ENCODE peak calls at places on chromosomes 3 and 15, in five cellular contexts. N is HCT116, C is colonic mucosa, R is AG10803, W is astrocyte of the spinal cord. B is an unnamed sample.

GRCh38 chr15:41936155-41936554 is 36.2 kb downstream of the EHD4 start:
- DNase-seq in N (no peak), C (no peak), R (no peak), W (no peak), B (no peak)

GRCh38 chr15:73981761-73982222 is 10.3 kb downstream of the STOML1 start:
- DNase-seq in N (no peak), C (no peak), R (no peak), W (peak), B (no peak)

GRCh38 chr3:88810455-88810854 is 297.0 kb upstream of the EPHA3 start:
- DNase-seq in N (no peak), C (no peak), R (no peak), W (peak), B (no peak)

GRCh38 chr3:29822051-29822450 is 541.2 kb downstream of the RBMS3 start:
- DNase-seq in N (no peak), C (no peak), R (peak), W (peak), B (no peak)

GRCh38 chr3:180275176-180275575 is 238.4 kb upstream of the PEX5L start:
- DNase-seq in N (no peak), C (no peak), R (no peak), W (no peak), B (no peak)

GRCh38 chr3:37785718-37786117 is 76.0 kb upstream of the CTDSPL start:
- DNase-seq in N (no peak), C (peak), R (no peak), W (no peak), B (no peak)

GRCh38 chr3:41143421-41144031 is 55.8 kb upstream of the CTNNB1 start:
- DNase-seq in N (no peak), C (no peak), R (peak), W (no peak), B (no peak)

GRCh38 chr3:192892981-192893827 is 24.5 kb downstream of the MB21D2 start:
- DNase-seq in N (peak), C (peak), R (peak), W (peak), B (no peak)

GRCh38 chr15:82044373-82045178 is 1.2 kb downstream of the MEX3B start:
- DNase-seq in N (no peak), C (peak), R (peak), W (peak), B (no peak)

GRCh38 chr3:141955163-141955562 is 78.7 kb downstream of the ATP1B3 start:
- DNase-seq in N (no peak), C (no peak), R (peak), W (peak), B (no peak)

GRCh38 chr15:42650208-42651066 is 75.0 kb downstream of the STARD9 start:
- DNase-seq in N (peak), C (peak), R (peak), W (peak), B (peak)

GRCh38 chr15:75043509-75044257 is 20.3 kb downstream of the PPCDC start:
- DNase-seq in N (no peak), C (peak), R (peak), W (peak), B (no peak)

GRCh38 chr15:73952171-73952912 is 26.1 kb downstream of the LOXL1 start:
- DNase-seq in N (no peak), C (no peak), R (no peak), W (no peak), B (no peak)

GRCh38 chr15:60012695-60013094 is 8.6 kb downstream of the FOXB1 start:
- DNase-seq in N (no peak), C (no peak), R (no peak), W (no peak), B (no peak)

GRCh38 chr3:56833031-56833430 is 31.3 kb upstream of the ARHGEF3 start:
- DNase-seq in N (no peak), C (no peak), R (no peak), W (no peak), B (no peak)

GRCh38 chr15:78909791-78910228 is 35.0 kb downstream of the CTSH start:
- DNase-seq in N (peak), C (peak), R (no peak), W (peak), B (no peak)

GRCh38 chr3:141763088-141763750 is at the start of gene GRK7:
- DNase-seq in N (no peak), C (no peak), R (no peak), W (no peak), B (no peak)

GRCh38 chr3:86828751-86829150 is 162.2 kb downstream of the VGLL3 start:
- DNase-seq in N (no peak), C (no peak), R (no peak), W (peak), B (no peak)

GRCh38 chr3:57041674-57042073 is 18.8 kb upstream of the SPATA12 start:
- DNase-seq in N (no peak), C (no peak), R (no peak), W (no peak), B (peak)

GRCh38 chr3:49725906-49726681 is 2.3 kb upstream of the GMPPB start:
- DNase-seq in N (no peak), C (peak), R (no peak), W (no peak), B (no peak)

GRCh38 chr3:154334973-154335420 is 10.7 kb upstream of the DHX36 start:
- DNase-seq in N (no peak), C (no peak), R (peak), W (peak), B (no peak)

GRCh38 chr3:108031893-108032292 is 58.9 kb downstream of the CD47 start:
- DNase-seq in N (no peak), C (no peak), R (no peak), W (no peak), B (no peak)

GRCh38 chr15:25568751-25569150 is 129.9 kb upstream of the UBE3A start:
- DNase-seq in N (no peak), C (no peak), R (peak), W (no peak), B (no peak)

DNA sequence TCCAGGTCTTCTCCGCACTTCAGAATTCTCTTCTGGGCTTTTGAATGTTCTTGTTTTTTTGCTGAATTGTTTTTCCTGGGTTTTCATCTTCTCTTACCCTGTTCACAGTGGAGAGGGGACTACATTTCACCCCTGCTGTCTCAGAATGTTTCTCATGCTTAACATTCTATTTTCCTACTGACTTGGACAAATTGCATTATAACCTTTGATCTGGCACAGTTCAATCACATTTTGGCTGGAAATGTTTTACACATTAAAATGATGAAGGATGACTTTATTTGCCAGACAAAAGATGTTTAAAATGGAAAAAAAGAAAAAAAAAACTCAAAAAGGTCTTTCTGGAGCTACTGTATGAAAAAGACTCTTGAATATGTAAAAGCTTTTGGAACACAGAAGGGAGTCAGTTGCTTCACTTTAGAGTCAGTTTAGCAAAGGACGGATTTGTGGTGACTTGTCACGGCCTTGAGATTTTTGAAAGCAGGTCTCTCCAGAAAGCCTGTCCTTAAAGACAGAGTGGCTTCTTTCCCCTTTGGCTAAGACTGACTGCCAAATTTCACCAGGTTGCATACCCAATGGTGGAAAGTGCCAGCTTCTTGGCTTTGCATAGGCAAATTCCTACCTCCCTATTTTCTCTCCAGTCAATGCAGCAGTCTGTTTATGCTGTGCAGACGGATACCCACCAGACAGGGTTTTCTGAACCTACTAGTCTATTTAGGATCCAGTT is 401.0 kb upstream of the TBL1XR1 start:
- DNase-seq in N (no peak), C (no peak), R (peak), W (peak), B (no peak)
- H3K4me3 ChIP-seq in N (no peak), C (no peak), R (no peak), W (no peak), B (no peak)

GRCh38 chr3:168974628-168975403 is 688.7 kb downstream of the MECOM start:
- DNase-seq in N (no peak), C (no peak), R (no peak), W (no peak), B (no peak)
- TF ChIP-seq CTCF in N (no peak), C (no peak), R (no peak), W (no peak), B (no peak)

GRCh38 chr3:5251196-5251583 is 63.7 kb downstream of the EDEM1 start:
- DNase-seq in N (no peak), C (peak), R (no peak), W (no peak), B (no peak)
- H3K4me3 ChIP-seq in N (no peak), C (peak), R (peak), W (peak), B (peak)

GRCh38 chr3:152834354-152835310 is at the start of gene P2RY1:
- DNase-seq in N (peak), C (peak), R (peak), W (peak), B (no peak)
- TF ChIP-seq CTCF in N (peak), C (peak), R (no peak), W (no peak), B (peak)

GRCh38 chr15:66706840-66707239 is 4.8 kb downstream of the SMAD6 start:
- DNase-seq in N (no peak), C (no peak), R (no peak), W (no peak), B (no peak)
- H3K4me3 ChIP-seq in N (peak), C (no peak), R (peak), W (no peak), B (no peak)

GRCh38 chr15:65516997-65517865 is at the start of gene DPP8:
- DNase-seq in N (peak), C (peak), R (peak), W (peak), B (peak)

GRCh38 chr15:65518633-65519285 is 1.3 kb upstream of the DPP8 start:
- DNase-seq in N (no peak), C (no peak), R (no peak), W (no peak), B (no peak)

GRCh38 chr15:65519781-65520299 is 2.4 kb upstream of the DPP8 start:
- DNase-seq in N (no peak), C (no peak), R (no peak), W (no peak), B (no peak)

GRCh38 chr15:65521355-65521754 is 3.9 kb upstream of the DPP8 start:
- DNase-seq in N (no peak), C (no peak), R (no peak), W (no peak), B (no peak)

GRCh38 chr15:65517866-65518207 is 348 bp upstream of the DPP8 start:
- DNase-seq in N (no peak), C (no peak), R (no peak), W (no peak), B (no peak)
- TF ChIP-seq CTCF in N (peak), C (no peak), R (no peak), W (no peak), B (no peak)

GRCh38 chr3:33789183-33789954 is 9.1 kb upstream of the PDCD6IP start:
- DNase-seq in N (no peak), C (no peak), R (no peak), W (no peak), B (no peak)

GRCh38 chr3:33791477-33792166 is 6.8 kb upstream of the PDCD6IP start:
- DNase-seq in N (no peak), C (peak), R (no peak), W (no peak), B (no peak)

GRCh38 chr3:33787328-33788009 is 11.0 kb upstream of the PDCD6IP start:
- DNase-seq in N (peak), C (peak), R (peak), W (peak), B (peak)

GRCh38 chr3:33790091-33790490 is 8.3 kb upstream of the PDCD6IP start:
- DNase-seq in N (no peak), C (no peak), R (no peak), W (no peak), B (no peak)

GRCh38 chr3:33786565-33787327 is 11.7 kb upstream of the PDCD6IP start:
- DNase-seq in N (no peak), C (no peak), R (no peak), W (no peak), B (no peak)
- H3K4me3 ChIP-seq in N (peak), C (no peak), R (peak), W (peak), B (no peak)

GRCh38 chr15:85597155-85597815 is 197.4 kb downstream of the KLHL25 start:
- DNase-seq in N (no peak), C (no peak), R (no peak), W (no peak), B (no peak)

GRCh38 chr15:85598718-85599398 is 195.9 kb downstream of the KLHL25 start:
- DNase-seq in N (no peak), C (no peak), R (no peak), W (no peak), B (no peak)

GRCh38 chr15:85598203-85598602 is 196.5 kb downstream of the KLHL25 start:
- DNase-seq in N (no peak), C (no peak), R (peak), W (peak), B (no peak)

GRCh38 chr15:85603160-85603559 is 191.6 kb downstream of the KLHL25 start:
- DNase-seq in N (no peak), C (no peak), R (no peak), W (no peak), B (no peak)

GRCh38 chr15:85600001-85600400 is 194.7 kb downstream of the KLHL25 start:
- DNase-seq in N (no peak), C (no peak), R (no peak), W (no peak), B (no peak)
- TF ChIP-seq CTCF in N (no peak), C (no peak), R (no peak), W (no peak), B (no peak)

GRCh38 chr15:95591886-95592285 is 738.6 kb upstream of the NR2F2 start:
- DNase-seq in N (no peak), C (no peak), R (no peak), W (no peak), B (no peak)

GRCh38 chr15:95596487-95596886 is 734.0 kb upstream of the NR2F2 start:
- DNase-seq in N (no peak), C (no peak), R (no peak), W (no peak), B (no peak)

GRCh38 chr15:95590533-95591044 is 739.9 kb upstream of the NR2F2 start:
- DNase-seq in N (no peak), C (no peak), R (no peak), W (no peak), B (no peak)

GRCh38 chr15:95594496-95594895 is 736.0 kb upstream of the NR2F2 start:
- DNase-seq in N (no peak), C (no peak), R (no peak), W (no peak), B (no peak)

DNA sequence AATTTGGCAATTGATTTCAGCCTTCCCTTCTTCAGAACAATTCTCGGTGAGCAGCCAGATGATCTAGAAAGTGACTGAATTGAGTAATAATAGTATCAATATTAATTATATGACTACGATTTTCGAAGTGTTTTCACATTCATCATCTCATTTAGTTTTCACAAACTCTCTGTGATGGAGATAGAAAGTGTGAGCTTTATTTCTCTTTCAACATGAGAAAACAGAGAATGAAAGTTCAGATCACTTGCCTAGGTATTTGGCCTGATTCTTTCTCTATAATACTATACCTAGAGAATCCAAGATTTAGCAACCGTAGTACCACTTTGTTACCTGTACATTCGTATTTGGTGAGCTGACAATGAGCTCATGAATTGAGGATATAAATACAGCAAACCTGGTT is 739.2 kb upstream of the NR2F2 start:
- DNase-seq in N (no peak), C (no peak), R (no peak), W (no peak), B (no peak)
- H3K4me3 ChIP-seq in N (no peak), C (no peak), R (no peak), W (no peak), B (no peak)

GRCh38 chr15:65638681-65639089 is 16.9 kb downstream of the SLC24A1 start:
- DNase-seq in N (peak), C (peak), R (peak), W (peak), B (peak)

GRCh38 chr15:65639509-65639908 is 17.8 kb downstream of the SLC24A1 start:
- DNase-seq in N (no peak), C (no peak), R (no peak), W (no peak), B (no peak)

GRCh38 chr15:65644282-65644681 is 22.5 kb downstream of the SLC24A1 start:
- DNase-seq in N (no peak), C (no peak), R (no peak), W (no peak), B (no peak)

GRCh38 chr15:65642588-65642987 is 20.9 kb downstream of the SLC24A1 start:
- DNase-seq in N (no peak), C (peak), R (no peak), W (no peak), B (no peak)

DNA sequence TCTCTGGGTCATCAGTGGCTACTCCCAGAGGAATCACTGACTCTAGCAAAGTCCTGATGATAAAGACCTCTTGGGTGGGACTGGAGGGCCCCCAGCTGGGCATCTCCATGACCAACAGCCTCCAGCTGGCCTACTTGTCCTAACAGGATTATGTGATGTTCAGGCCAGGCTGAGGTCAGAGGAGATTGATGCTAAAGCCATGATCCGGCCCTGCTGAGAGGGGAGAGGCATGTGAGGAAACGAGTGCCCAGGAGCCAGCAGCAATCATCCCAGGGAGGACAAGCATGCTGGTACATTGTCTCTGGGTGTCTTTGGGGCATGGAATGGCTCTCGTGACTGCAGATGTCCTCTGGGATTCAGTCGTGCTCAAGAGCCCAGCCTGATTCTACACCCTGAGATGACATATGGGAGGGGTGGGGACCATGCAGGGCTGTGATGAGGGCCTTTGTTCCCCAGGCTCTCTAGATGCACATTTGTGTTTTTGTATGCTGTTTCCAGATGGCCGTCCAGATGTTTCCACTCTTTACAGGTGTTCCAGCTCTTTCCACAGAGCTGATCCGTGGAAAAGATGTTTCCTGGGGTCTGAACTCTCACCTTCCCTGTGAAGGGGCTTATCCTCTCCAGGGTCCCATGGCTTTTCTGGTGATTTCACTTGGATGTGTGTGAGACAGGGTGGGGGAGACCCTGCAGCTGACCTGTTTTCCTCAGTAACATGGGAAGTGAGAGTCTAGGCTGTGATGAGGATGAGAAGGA is 20.2 kb downstream of the SLC24A1 start:
- DNase-seq in N (no peak), C (no peak), R (no peak), W (no peak), B (no peak)
- TF ChIP-seq CTCF in N (no peak), C (no peak), R (no peak), W (no peak), B (no peak)